ENCODE peak calls at places on chromosomes 12 and 14, in six cellular contexts. H is stimulated activated CD4-positive, alpha-beta T cell treated with anti-CD3 and anti-CD28 coated beads, Interleukin-2, amount 100 ng/mL, for 24 hours; P is A673; C is NCI-H774; E is iris pigment epithelial cell; T is amniotic stem cell. Z is an unnamed sample.

GRCh38 chr12:52655720-52656124 is 3.7 kb upstream of the KRT2 start:
- DNase-seq in C (no peak), H (no peak), T (no peak), P (no peak), E (no peak), Z (no peak)

GRCh38 chr12:101414533-101415119 is 7.1 kb upstream of the ARL1 start:
- DNase-seq in H (no peak), P (peak; percentile 56), T (peak; percentile 36), E (peak; percentile 66), C (peak; percentile 76), Z (no peak)

GRCh38 chr14:94458096-94458495 is 5.5 kb upstream of the SERPINA11 start:
- DNase-seq in H (no peak), C (no peak), P (no peak), T (no peak), E (no peak), Z (no peak)

GRCh38 chr12:85971800-85972199 is 97.7 kb downstream of the NTS start:
- DNase-seq in T (no peak), H (no peak), P (peak; percentile 21), C (no peak), E (no peak), Z (no peak)

GRCh38 chr14:35934499-35934898 is 108.4 kb downstream of the BRMS1L start:
- DNase-seq in E (no peak), H (no peak), T (no peak), C (no peak), P (no peak), Z (no peak)

GRCh38 chr12:122031342-122032216 is 9.9 kb downstream of the BCL7A start:
- DNase-seq in E (peak; percentile 20), T (no peak), P (peak; percentile 63), H (peak; percentile 74), C (no peak), Z (no peak)

GRCh38 chr14:32620303-32620702 is 291.2 kb downstream of the AKAP6 start:
- DNase-seq in H (no peak), C (no peak), E (peak; percentile 82), P (no peak), T (no peak), Z (no peak)

GRCh38 chr12:3869860-3870259 is 3.3 kb downstream of the PARP11 start:
- DNase-seq in C (no peak), P (no peak), T (no peak), H (no peak), E (peak; percentile 31), Z (peak; percentile 20)

GRCh38 chr12:121678721-121679300 is 9.4 kb upstream of the MORN3 start:
- DNase-seq in E (peak; percentile 48), P (no peak), T (no peak), H (no peak), C (no peak), Z (no peak)

Z was measured in natural killer cell.